ENCODE peak calls at places on chromosomes 11 and 22, in six cellular contexts. L is HCEC 1CT; U is activated T-helper 9 cell treated with anti-CD3 and anti-CD28 coated beads, Interleukin-2, amount 50 U/mL, for 16 hours; Q is kidney epithelial cell; T is breast epithelium; J is mammary epithelial cell. H is an unnamed sample.

GRCh38 chr11:77126861-77127673 is 979 bp upstream of the MYO7A start:
- DNase-seq in L (peak), U (peak), Q (no peak), T (no peak), J (peak), H (no peak)

GRCh38 chr11:134452026-134452848 is 40.2 kb upstream of the B3GAT1 start:
- DNase-seq in L (no peak), U (no peak), Q (no peak), T (no peak), J (no peak), H (no peak)

GRCh38 chr22:44179989-44180705 is 578 bp upstream of the PARVG start:
- DNase-seq in L (no peak), U (no peak), Q (no peak), T (no peak), J (no peak), H (no peak)

GRCh38 chr11:16925495-16926065 is 88.6 kb downstream of the PLEKHA7 start:
- DNase-seq in L (no peak), U (no peak), Q (no peak), T (peak), J (peak), H (no peak)

GRCh38 chr11:58028687-58029411 is 1.9 kb upstream of the OR6Q1 start:
- DNase-seq in L (peak), U (no peak), Q (no peak), T (no peak), J (no peak), H (peak)

GRCh38 chr22:37751449-37752188 is 54.8 kb downstream of the TRIOBP start:
- DNase-seq in L (no peak), U (no peak), Q (no peak), T (no peak), J (no peak), H (no peak)

GRCh38 chr11:11227686-11228085 is 125.4 kb downstream of the CSNK2A3 start:
- DNase-seq in L (no peak), U (no peak), Q (no peak), T (no peak), J (peak), H (no peak)

GRCh38 chr22:40325315-40325714 is 21.0 kb upstream of the ADSL start:
- DNase-seq in L (no peak), U (peak), Q (no peak), T (no peak), J (no peak), H (no peak)

GRCh38 chr11:5368502-5369043 is 15.0 kb upstream of the OR51M1 start:
- DNase-seq in L (no peak), U (no peak), Q (no peak), T (no peak), J (no peak), H (no peak)

GRCh38 chr11:35173011-35173511 is 34.1 kb downstream of the CD44 start:
- DNase-seq in L (peak), U (no peak), Q (no peak), T (no peak), J (no peak), H (no peak)

GRCh38 chr11:14908214-14908880 is 16.3 kb upstream of the CYP2R1 start:
- DNase-seq in L (peak), U (no peak), Q (no peak), T (no peak), J (peak), H (no peak)

GRCh38 chr11:15977116-15977515 is 379.2 kb downstream of the SOX6 start:
- DNase-seq in L (no peak), U (no peak), Q (no peak), T (no peak), J (no peak), H (no peak)

GRCh38 chr11:111878385-111878765 is 590 bp downstream of the FDXACB1 start:
- DNase-seq in L (peak), U (no peak), Q (no peak), T (no peak), J (no peak), H (no peak)

GRCh38 chr11:58977470-58977869 is 38.2 kb downstream of the GLYATL1 start:
- DNase-seq in L (no peak), U (no peak), Q (no peak), T (no peak), J (no peak), H (no peak)

GRCh38 chr11:100592619-100593309 is 94.3 kb upstream of the ARHGAP42 start:
- DNase-seq in L (no peak), U (no peak), Q (no peak), T (no peak), J (no peak), H (no peak)

GRCh38 chr11:8574798-8575197 is 19.2 kb downstream of the STK33 start:
- DNase-seq in L (no peak), U (no peak), Q (no peak), T (no peak), J (no peak), H (no peak)

GRCh38 chr11:121554552-121554951 is 101.8 kb upstream of the SORL1-AS1 start:
- DNase-seq in L (no peak), U (no peak), Q (no peak), T (no peak), J (no peak), H (no peak)

GRCh38 chr11:63226488-63227114 is 16.8 kb downstream of the SLC22A25 start:
- DNase-seq in L (no peak), U (no peak), Q (no peak), T (no peak), J (no peak), H (no peak)

GRCh38 chr11:62676698-62677097 is 2.2 kb downstream of the UBXN1 start:
- DNase-seq in L (no peak), U (no peak), Q (no peak), T (no peak), J (no peak), H (no peak)

GRCh38 chr11:110185599-110185998 is 92.4 kb downstream of the ZC3H12C start:
- DNase-seq in L (no peak), U (no peak), Q (no peak), T (no peak), J (no peak), H (no peak)

GRCh38 chr11:65578667-65579066 is 2.8 kb downstream of the EHBP1L1 start:
- DNase-seq in L (no peak), U (no peak), Q (no peak), T (no peak), J (no peak), H (no peak)

GRCh38 chr11:44033411-44033850 is 14.3 kb upstream of the ACCSL start:
- DNase-seq in L (no peak), U (no peak), Q (no peak), T (no peak), J (no peak), H (no peak)

GRCh38 chr11:74754507-74755255 is 6.0 kb downstream of the RNF169 start:
- DNase-seq in L (peak), U (no peak), Q (peak), T (no peak), J (peak), H (peak)

GRCh38 chr11:65502852-65503603 is 4.2 kb downstream of the MALAT1 start:
- DNase-seq in L (peak), U (no peak), Q (no peak), T (peak), J (no peak), H (no peak)

GRCh38 chr11:441418-442274 is at the start of gene ANO9:
- DNase-seq in L (no peak), U (peak), Q (no peak), T (peak), J (peak), H (no peak)

GRCh38 chr11:798093-798713 is at the start of gene SLC25A22:
- DNase-seq in L (peak), U (peak), Q (no peak), T (peak), J (peak), H (no peak)

GRCh38 chr11:74557526-74557925 is 34.9 kb upstream of the POLD3 start:
- DNase-seq in L (no peak), U (no peak), Q (no peak), T (no peak), J (no peak), H (no peak)

GRCh38 chr22:25953276-25953675 is 211.3 kb downstream of the MYO18B start:
- DNase-seq in L (no peak), U (no peak), Q (no peak), T (no peak), J (no peak), H (no peak)

GRCh38 chr11:73274722-73275380 is 2.7 kb downstream of the P2RY6 start:
- DNase-seq in L (no peak), U (no peak), Q (no peak), T (no peak), J (no peak), H (no peak)

GRCh38 chr22:28978158-28978557 is 83.5 kb downstream of the C22orf31 start:
- DNase-seq in L (peak), U (no peak), Q (no peak), T (no peak), J (peak), H (no peak)

GRCh38 chr11:114848027-114848426 is 169.7 kb downstream of the NXPE2 start:
- DNase-seq in L (no peak), U (no peak), Q (no peak), T (no peak), J (no peak), H (no peak)

H was measured in epithelial cell of proximal tubule.